ENCODE peak calls at places on chromosomes 4 and X, in eight cellular contexts. O is uterus; W is A549; A is IMR-90; Q is H1; D is astrocyte; X is CD4-positive, alpha-beta memory T cell; N is CD4-positive, CD25-positive, alpha-beta regulatory T cell. U is an unnamed sample.

GRCh38 chr4:104969394-104970066 is 177.1 kb upstream of the TET2 start:
- DNase-seq in O (no peak), W (no peak), A (no peak), Q (no peak), D (no peak), X (no peak), N (no peak), U (no peak)

GRCh38 chrX:43688586-43688985 is 32.5 kb downstream of the MAOA start:
- DNase-seq in O (no peak), W (no peak), A (no peak), Q (no peak), D (no peak), X (no peak), N (no peak), U (no peak)

GRCh38 chrX:132165651-132166050 is 37.8 kb upstream of the FRMD7 start:
- DNase-seq in O (no peak), W (no peak), A (no peak), Q (no peak), D (no peak), X (no peak), N (no peak), U (no peak)

GRCh38 chr4:48546336-48546735 is 56.3 kb downstream of the ZAR1 start:
- DNase-seq in O (no peak), W (no peak), A (peak; percentile 52), Q (no peak), D (peak; percentile 18), X (no peak), N (peak; percentile 21), U (no peak)

GRCh38 chrX:145654486-145654885 is 163.1 kb upstream of the SLITRK2 start:
- DNase-seq in O (no peak), W (no peak), A (no peak), Q (no peak), D (no peak), X (no peak), N (no peak), U (no peak)

GRCh38 chrX:46686003-46686645 is 72.8 kb downstream of the SLC9A7 start:
- DNase-seq in O (peak; percentile 17), W (no peak), A (peak; percentile 41), Q (no peak), D (no peak), X (peak; percentile 44), N (peak; percentile 51), U (no peak)

GRCh38 chrX:1452497-1453389 is at the start of gene ASMTL:
- DNase-seq in O (peak; percentile 100), W (peak; percentile 78), A (peak; percentile 99), Q (peak; percentile 100), D (peak; percentile 89), X (peak; percentile 100), N (peak; percentile 100), U (peak; percentile 100)

GRCh38 chr4:148214529-148215166 is 227.6 kb downstream of the NR3C2 start:
- DNase-seq in O (peak; percentile 25), W (no peak), A (peak; percentile 5), Q (no peak), D (no peak), X (no peak), N (no peak), U (no peak)

GRCh38 chr4:54475546-54475945 is 182.2 kb upstream of the KIT start:
- DNase-seq in O (no peak), W (no peak), A (no peak), Q (no peak), D (no peak), X (no peak), N (no peak), U (no peak)

GRCh38 chr4:183098723-183099536 is at the start of gene WWC2:
- DNase-seq in O (peak; percentile 89), W (peak; percentile 69), A (peak; percentile 92), Q (peak; percentile 92), D (peak; percentile 89), X (peak; percentile 62), N (peak; percentile 40), U (peak; percentile 55)

GRCh38 chrX:153628665-153629064 is 18.3 kb upstream of the DUSP9 start:
- DNase-seq in O (no peak), W (no peak), A (no peak), Q (no peak), D (no peak), X (no peak), N (no peak), U (no peak)

GRCh38 chr4:86972997-86973396 is 38.2 kb downstream of the AFF1 start:
- DNase-seq in O (no peak), W (no peak), A (no peak), Q (no peak), D (no peak), X (no peak), N (no peak), U (no peak)

GRCh38 chrX:81957318-81957717 is 755.4 kb downstream of the SH3BGRL start:
- DNase-seq in O (no peak), W (no peak), A (no peak), Q (no peak), D (no peak), X (no peak), N (no peak), U (no peak)

GRCh38 chr4:72690782-72691181 is 121.8 kb upstream of the ADAMTS3 start:
- DNase-seq in O (no peak), W (no peak), A (no peak), Q (no peak), D (no peak), X (no peak), N (no peak), U (no peak)

DNA sequence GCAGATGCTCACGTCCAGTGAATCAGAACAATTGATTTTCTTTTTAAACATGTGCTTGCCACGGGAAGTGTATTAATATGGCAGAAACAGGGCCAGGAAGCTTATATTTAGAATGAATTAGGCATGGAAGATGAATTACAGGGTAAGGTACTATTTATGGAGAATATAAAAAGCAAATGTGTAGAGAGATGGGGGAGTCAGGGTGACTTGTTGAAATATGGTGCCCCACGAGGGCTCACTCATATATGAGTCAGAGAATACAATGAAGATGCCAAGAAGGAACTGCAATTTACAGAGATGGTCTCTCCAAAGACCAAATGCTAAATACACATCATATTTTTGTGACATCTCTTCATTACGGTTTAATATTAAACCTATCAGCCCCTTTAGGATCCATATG is 385.1 kb downstream of the ARHGAP24 start:
- DNase-seq in O (no peak), W (no peak), A (peak; percentile 52), Q (no peak), D (peak; percentile 44), X (no peak), N (no peak), U (no peak)
- H3K4me3 ChIP-seq in O (no peak overlapping the region), W (no peak overlapping the region), A (no peak overlapping the region), Q (no peak overlapping the region), D (no peak overlapping the region), X (no peak overlapping the region), N (no peak overlapping the region), U (no peak overlapping the region)

DNA sequence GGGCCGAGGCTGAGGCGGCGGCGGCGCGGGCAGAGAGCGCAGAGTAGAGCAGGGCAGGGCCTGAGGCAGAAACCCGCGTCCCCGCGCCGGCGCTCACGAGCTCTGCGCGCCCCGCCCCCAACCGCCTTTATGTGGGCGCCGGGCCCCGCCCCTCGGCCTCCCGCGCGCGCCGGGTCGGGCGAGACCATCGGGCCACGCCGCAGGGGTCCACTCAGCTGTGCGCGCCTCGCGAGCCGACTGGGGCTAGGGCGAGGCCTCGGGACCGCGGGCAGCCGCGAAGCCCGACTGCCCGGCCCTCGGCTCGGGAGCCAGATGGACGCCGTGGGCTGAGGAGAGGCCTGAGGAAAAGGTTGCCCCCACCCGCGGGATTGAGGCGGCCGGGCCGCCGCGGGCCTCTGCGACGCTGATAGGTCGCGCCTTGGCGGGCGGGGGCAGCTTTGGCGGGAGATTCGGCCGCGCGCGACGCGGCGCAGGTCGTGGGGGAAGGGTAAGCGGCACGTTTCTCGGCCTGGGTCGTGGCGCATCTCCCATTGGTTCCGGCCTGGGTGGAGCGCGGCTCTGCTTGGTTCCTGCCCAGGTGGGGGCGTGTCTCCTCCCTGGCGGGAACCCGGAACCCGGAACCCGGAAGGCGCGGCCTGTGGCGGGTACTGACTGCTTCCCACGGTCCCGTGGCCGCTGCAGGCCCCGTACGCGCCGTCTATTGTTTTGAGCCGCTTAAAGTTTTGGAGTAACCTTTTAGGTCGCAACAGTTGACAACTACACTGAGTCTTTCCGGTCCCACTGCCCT is at the start of gene SLBP:
- DNase-seq in O (peak; percentile 95), W (peak; percentile 92), A (peak; percentile 88), Q (peak; percentile 95), D (peak; percentile 85), X (peak; percentile 99), N (peak; percentile 99), U (peak; percentile 98)
- H3K4me1 ChIP-seq in O (peaks cover 4% of the 10 kb centered on the region), W (peaks cover 40% of the 10 kb centered on the region), A (peaks cover 11% of the 10 kb centered on the region), Q (peaks cover 2% of the 10 kb centered on the region), D (peaks cover 6% of the 10 kb centered on the region), X (peaks cover 67% of the 10 kb centered on the region), N (peaks cover 59% of the 10 kb centered on the region), U (peaks cover 29% of the 10 kb centered on the region)

GRCh38 chr4:186684220-186684619 is 39.4 kb downstream of the FAT1 start:
- DNase-seq in O (no peak), W (no peak), A (no peak), Q (no peak), D (no peak), X (no peak), N (no peak), U (no peak)

GRCh38 chr4:186687263-186687662 is 36.4 kb downstream of the FAT1 start:
- DNase-seq in O (no peak), W (no peak), A (no peak), Q (no peak), D (no peak), X (no peak), N (no peak), U (no peak)

GRCh38 chr4:186688150-186688943 is 35.3 kb downstream of the FAT1 start:
- DNase-seq in O (no peak), W (no peak), A (no peak), Q (peak; percentile 65), D (no peak), X (no peak), N (no peak), U (no peak)

GRCh38 chr4:186685744-186686143 is 37.9 kb downstream of the FAT1 start:
- DNase-seq in O (no peak), W (peak; percentile 31), A (peak; percentile 92), Q (no peak), D (peak; percentile 96), X (no peak), N (no peak), U (no peak)

GRCh38 chr4:186684889-186685309 is 38.8 kb downstream of the FAT1 start:
- DNase-seq in O (no peak), W (no peak), A (no peak), Q (no peak), D (no peak), X (no peak), N (no peak), U (no peak)
- H3K27ac ChIP-seq in O (no peak overlapping the region), W (peak overlapping the region; percentile 77), A (peak overlapping the region; percentile 56), Q (no peak overlapping the region), D (peak overlapping the region; percentile 54), X (no peak overlapping the region), N (no peak overlapping the region), U (no peak overlapping the region)

DNA sequence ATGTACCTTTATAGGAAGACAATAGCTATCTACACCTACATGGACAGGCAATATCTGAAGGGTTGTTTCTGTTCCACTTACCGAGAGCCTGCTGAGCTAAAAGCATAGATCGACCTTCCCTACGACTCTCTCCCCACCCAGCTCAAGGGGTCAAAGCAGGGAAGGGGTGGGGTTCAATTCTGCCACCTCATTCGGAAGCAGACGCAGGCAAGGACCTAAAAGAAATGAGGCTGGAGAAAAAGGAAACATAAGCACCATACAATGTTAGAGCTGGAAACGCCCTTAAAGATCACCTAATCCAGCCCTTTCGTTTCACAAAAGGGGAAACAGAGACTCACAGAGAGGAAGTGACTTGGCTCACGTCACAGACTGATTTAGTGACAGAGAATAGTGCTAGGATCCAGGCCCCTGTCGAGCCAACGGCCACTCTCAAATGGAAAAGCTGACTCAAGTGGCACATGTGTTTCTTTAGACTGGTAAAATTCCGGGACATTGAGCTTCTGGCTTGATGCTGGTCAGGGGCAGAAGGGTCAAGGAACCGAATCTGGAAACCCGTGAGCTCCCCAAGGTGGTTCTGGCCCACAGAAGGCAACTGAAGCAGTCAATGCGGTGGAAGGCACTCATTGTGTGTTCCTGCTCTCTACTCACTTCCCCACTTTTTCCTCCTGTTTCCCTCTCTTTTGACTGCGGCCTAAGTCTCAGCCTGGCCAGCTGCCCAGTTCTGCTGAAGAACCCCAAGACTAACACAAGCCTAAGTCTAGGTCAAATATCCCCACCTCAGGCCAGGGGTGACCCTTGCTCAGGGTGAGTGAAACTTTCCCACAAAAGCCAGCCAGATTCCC is 7.5 kb downstream of the SEPTIN6 start:
- DNase-seq in O (no peak), W (no peak), A (no peak), Q (no peak), D (no peak), X (peak; percentile 59), N (peak; percentile 65), U (peak; percentile 40)
- H3K4me3 ChIP-seq in O (no peak overlapping the region), W (no peak overlapping the region), A (no peak overlapping the region), Q (no peak overlapping the region), D (no peak overlapping the region), X (peak overlapping the region; percentile 46), N (peak overlapping the region; percentile 68), U (peak overlapping the region; percentile 45)

U was measured in effector memory CD4-positive, alpha-beta T cell.